ENCODE peak calls at places on chromosomes 4 and X, in five cellular contexts. Y is CD8-positive, alpha-beta T cell; G is Peyer's patch; K is Calu3; T is omental fat pad. E is an unnamed sample.

GRCh38 chrX:11242704-11243103 is 50.5 kb upstream of the AMELX start:
- DNase-seq in Y (no peak), G (no peak), K (no peak), T (no peak), E (no peak)

GRCh38 chrX:77749695-77750094 is 36.3 kb downstream of the ATRX start:
- DNase-seq in Y (no peak), G (no peak), K (no peak), T (no peak), E (no peak)

GRCh38 chrX:141314441-141314840 is 72.1 kb upstream of the SPANXC start:
- DNase-seq in Y (no peak), G (no peak), K (no peak), T (no peak), E (no peak)

GRCh38 chr4:7887415-7887814 is 52.2 kb downstream of the AFAP1 start:
- DNase-seq in Y (no peak), G (no peak), K (no peak), T (no peak), E (no peak)

GRCh38 chrX:70134116-70134477 is 850 bp downstream of the IGBP1 start:
- DNase-seq in Y (no peak), G (peak), K (no peak), T (no peak), E (no peak)

GRCh38 chr4:41882622-41883347 is 52.4 kb upstream of the TMEM33 start:
- DNase-seq in Y (peak), G (no peak), K (peak), T (no peak), E (no peak)

GRCh38 chrX:3252744-3253143 is 93.7 kb downstream of the MXRA5 start:
- DNase-seq in Y (no peak), G (no peak), K (no peak), T (no peak), E (no peak)

GRCh38 chr4:88503344-88503743 is 20.2 kb downstream of the PYURF start:
- DNase-seq in Y (no peak), G (no peak), K (no peak), T (no peak), E (no peak)

GRCh38 chr4:188437535-188437934 is 298.3 kb downstream of the TRIML1 start:
- DNase-seq in Y (no peak), G (no peak), K (no peak), T (no peak), E (no peak)

GRCh38 chr4:39587881-39588280 is 50.8 kb downstream of the SMIM14 start:
- DNase-seq in Y (no peak), G (no peak), K (no peak), T (no peak), E (no peak)

GRCh38 chrX:83771664-83772063 is 89.3 kb upstream of the CYLC1 start:
- DNase-seq in Y (no peak), G (no peak), K (no peak), T (no peak), E (no peak)

GRCh38 chr4:159677521-159677920 is 574.6 kb downstream of the RAPGEF2 start:
- DNase-seq in Y (no peak), G (no peak), K (no peak), T (no peak), E (no peak)

GRCh38 chrX:137405449-137406140 is 160.3 kb upstream of the ZIC3 start:
- DNase-seq in Y (no peak), G (no peak), K (no peak), T (no peak), E (no peak)

GRCh38 chr4:153649572-153649991 is 34.5 kb upstream of the TLR2 start:
- DNase-seq in Y (no peak), G (no peak), K (no peak), T (no peak), E (no peak)

GRCh38 chr4:6764976-6765620 is 17.4 kb upstream of the KIAA0232 start:
- DNase-seq in Y (no peak), G (no peak), K (no peak), T (no peak), E (no peak)

GRCh38 chr4:182126567-182126966 is 116.6 kb upstream of the TENM3 start:
- DNase-seq in Y (no peak), G (no peak), K (no peak), T (no peak), E (no peak)

GRCh38 chrX:123263246-123263757 is 79.2 kb downstream of the GRIA3 start:
- DNase-seq in Y (no peak), G (no peak), K (no peak), T (no peak), E (no peak)

GRCh38 chr4:123505077-123505456 is 108.5 kb downstream of the SPRY1 start:
- DNase-seq in Y (no peak), G (no peak), K (no peak), T (no peak), E (no peak)

GRCh38 chr4:104447346-104447745 is 47.3 kb downstream of the CXXC4 start:
- DNase-seq in Y (no peak), G (no peak), K (no peak), T (no peak), E (no peak)

GRCh38 chr4:89707467-89707866 is 129.5 kb downstream of the SNCA start:
- DNase-seq in Y (no peak), G (no peak), K (no peak), T (no peak), E (no peak)

GRCh38 chr4:174604198-174604597 is 81.9 kb upstream of the HPGD start:
- DNase-seq in Y (no peak), G (no peak), K (no peak), T (no peak), E (no peak)

GRCh38 chrX:110086162-110086915 is 83.4 kb downstream of the TMEM164 start:
- DNase-seq in Y (no peak), G (no peak), K (no peak), T (no peak), E (no peak)

GRCh38 chrX:108642273-108642628 is 94.1 kb downstream of the IRS4 start:
- DNase-seq in Y (no peak), G (no peak), K (no peak), T (no peak), E (no peak)

GRCh38 chrX:120356084-120356483 is 5.8 kb upstream of the ATP1B4 start:
- DNase-seq in Y (no peak), G (no peak), K (no peak), T (no peak), E (no peak)

GRCh38 chr4:113953888-113954287 is 25.6 kb downstream of the ARSJ start:
- DNase-seq in Y (no peak), G (no peak), K (no peak), T (no peak), E (no peak)

GRCh38 chr4:38141808-38142500 is 181.8 kb downstream of the PTTG2 start:
- DNase-seq in Y (no peak), G (no peak), K (no peak), T (no peak), E (peak)

GRCh38 chr4:74540193-74540592 is 95.3 kb downstream of the AREG start:
- DNase-seq in Y (no peak), G (no peak), K (no peak), T (no peak), E (no peak)

GRCh38 chr4:13980317-13980716 is 352.8 kb upstream of the BOD1L1 start:
- DNase-seq in Y (no peak), G (no peak), K (no peak), T (no peak), E (no peak)

GRCh38 chrX:92260102-92260501 is 480.9 kb downstream of the PCDH11X start:
- DNase-seq in Y (no peak), G (no peak), K (no peak), T (no peak), E (no peak)

GRCh38 chr4:138678985-138679746 is 336.4 kb upstream of the NOCT start:
- DNase-seq in Y (no peak), G (no peak), K (no peak), T (no peak), E (no peak)

GRCh38 chr4:184807797-184808718 is 17.7 kb downstream of the ACSL1 start:
- DNase-seq in Y (no peak), G (no peak), K (no peak), T (no peak), E (no peak)

GRCh38 chr4:69828828-69829227 is 31.1 kb downstream of the SULT1E1 start:
- DNase-seq in Y (no peak), G (no peak), K (no peak), T (no peak), E (no peak)

GRCh38 chrX:110145854-110146253 is 142.9 kb downstream of the TMEM164 start:
- DNase-seq in Y (no peak), G (no peak), K (peak), T (no peak), E (no peak)

GRCh38 chr4:41432889-41433288 is 105.1 kb upstream of the LIMCH1 start:
- DNase-seq in Y (no peak), G (no peak), K (no peak), T (no peak), E (no peak)

GRCh38 chr4:83251074-83251835 is 33.3 kb downstream of the COQ2 start:
- DNase-seq in Y (no peak), G (no peak), K (no peak), T (no peak), E (no peak)

DNA sequence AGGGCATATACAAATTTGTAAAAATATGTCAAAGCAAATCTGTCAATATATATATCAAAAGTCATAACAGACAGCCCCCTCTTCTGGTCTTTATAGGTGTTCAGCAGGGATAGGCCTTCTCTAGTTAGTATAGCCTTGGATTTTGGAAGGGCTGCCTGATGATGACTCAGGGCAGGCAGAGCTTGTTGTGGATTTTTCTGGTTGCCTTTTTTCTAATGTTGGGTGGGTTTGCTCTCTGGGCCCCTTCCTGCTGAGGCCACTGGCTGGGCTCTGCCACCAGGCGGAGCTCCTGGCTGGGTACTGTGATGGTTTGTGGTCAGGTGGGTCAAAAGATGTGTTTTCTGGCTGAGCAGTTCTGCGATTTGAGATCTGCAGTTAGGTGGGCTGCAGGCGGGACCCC is 294.2 kb downstream of the GRIA2 start:
- DNase-seq in Y (no peak), G (no peak), K (no peak), T (no peak), E (no peak)
- TF ChIP-seq CTCF in Y (no peak), G (no peak), K (no peak), T (no peak), E (no peak)

GRCh38 chr4:98745372-98745771 is 87.0 kb upstream of the TSPAN5 start:
- DNase-seq in Y (no peak), G (no peak), K (no peak), T (no peak), E (no peak)
- TF ChIP-seq CTCF in Y (no peak), G (peak), K (no peak), T (no peak), E (no peak)

GRCh38 chrX:134374910-134375309 is 85.1 kb upstream of the HPRT1 start:
- DNase-seq in Y (no peak), G (no peak), K (no peak), T (no peak), E (no peak)

GRCh38 chrX:134375691-134376090 is 84.3 kb upstream of the HPRT1 start:
- DNase-seq in Y (no peak), G (no peak), K (no peak), T (no peak), E (no peak)

GRCh38 chrX:134374294-134374693 is 85.7 kb upstream of the HPRT1 start:
- DNase-seq in Y (no peak), G (no peak), K (no peak), T (no peak), E (no peak)

GRCh38 chrX:134373736-134374135 is 86.2 kb upstream of the HPRT1 start:
- DNase-seq in Y (no peak), G (no peak), K (no peak), T (no peak), E (no peak)

GRCh38 chrX:134377537-134377936 is 82.4 kb upstream of the HPRT1 start:
- DNase-seq in Y (no peak), G (no peak), K (peak), T (no peak), E (no peak)
- TF ChIP-seq CTCF in Y (no peak), G (peak), K (no peak), T (no peak), E (no peak)

DNA sequence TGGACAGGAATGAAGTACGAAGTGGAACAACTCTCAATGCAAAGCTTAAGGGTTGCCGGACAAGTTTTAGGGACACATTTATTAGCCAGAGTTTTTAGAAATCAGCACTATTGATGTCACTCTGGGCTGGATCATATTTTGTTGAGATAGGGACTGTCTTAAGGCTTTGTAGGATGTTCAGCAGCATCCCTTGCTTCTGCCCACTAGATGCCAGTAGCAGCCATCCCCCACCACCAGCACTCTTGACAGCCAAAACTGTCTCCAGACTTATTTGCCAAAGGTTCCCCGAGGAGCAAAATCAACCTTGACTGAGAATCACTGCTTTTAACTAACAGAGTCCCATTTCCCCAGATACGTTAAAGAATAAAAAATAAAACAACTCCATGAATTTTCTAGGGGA is 1497.3 kb downstream of the STIM2 start:
- DNase-seq in Y (no peak), G (no peak), K (no peak), T (no peak), E (no peak)
- TF ChIP-seq CTCF in Y (no peak), G (no peak), K (no peak), T (no peak), E (no peak)

GRCh38 chr4:161317000-161317399 is 846.8 kb downstream of the FSTL5 start:
- DNase-seq in Y (no peak), G (no peak), K (no peak), T (no peak), E (no peak)

GRCh38 chr4:161320377-161320776 is 843.4 kb downstream of the FSTL5 start:
- DNase-seq in Y (no peak), G (no peak), K (peak), T (no peak), E (no peak)
- TF ChIP-seq CTCF in Y (no peak), G (no peak), K (peak), T (no peak), E (no peak)

GRCh38 chrX:40663078-40663740 is 15.8 kb upstream of the CXorf38 start:
- DNase-seq in Y (no peak), G (no peak), K (no peak), T (no peak), E (no peak)
- TF ChIP-seq CTCF in Y (no peak), G (no peak), K (no peak), T (no peak), E (no peak)

DNA sequence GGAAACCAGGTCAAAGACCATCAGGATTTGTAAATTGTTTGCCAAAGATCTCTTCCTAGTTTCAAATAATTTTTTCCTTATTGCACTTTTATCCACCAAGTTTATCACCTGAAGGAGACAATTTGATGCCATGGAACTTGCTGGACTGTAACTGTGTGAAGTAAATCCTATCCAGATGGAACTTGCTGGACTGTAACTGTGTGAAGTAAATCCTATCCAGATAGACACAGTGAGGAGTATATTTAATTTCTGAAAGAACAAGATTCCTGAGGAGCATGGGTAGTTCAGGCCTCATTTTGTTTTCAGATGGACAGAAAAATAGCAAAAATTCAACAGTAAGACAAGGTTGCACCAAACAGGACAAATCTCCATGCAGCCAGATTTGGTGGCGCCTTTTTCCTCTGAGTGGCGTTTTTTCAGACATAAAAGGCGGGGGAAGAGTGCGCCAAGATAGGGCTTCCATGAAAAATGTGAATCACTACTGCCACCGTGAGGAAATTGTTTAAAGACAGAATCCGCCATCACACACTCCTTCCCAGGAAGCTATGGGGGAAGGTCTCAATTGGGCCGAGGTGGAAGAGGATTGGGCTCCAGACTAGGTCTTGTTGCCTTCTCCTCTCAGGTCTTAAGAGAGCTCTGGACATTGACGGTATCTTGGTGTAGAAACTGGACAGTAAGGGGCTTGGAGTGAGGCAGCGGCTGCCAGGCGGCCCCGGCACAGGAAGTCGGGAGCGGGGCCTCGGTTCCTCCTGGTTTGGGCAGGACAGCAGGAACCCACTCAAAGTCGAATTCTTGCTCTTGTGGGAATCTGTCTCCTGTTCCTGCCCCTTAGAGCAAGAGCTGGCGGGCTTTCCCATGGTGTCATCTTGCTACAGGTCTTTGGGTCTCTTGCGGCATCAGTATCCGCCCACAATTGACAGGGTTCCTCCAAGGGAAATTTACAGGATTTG is 234.7 kb downstream of the OR13H1 start:
- DNase-seq in Y (peak), G (no peak), K (no peak), T (peak), E (peak)
- TF ChIP-seq CTCF in Y (no peak), G (no peak), K (no peak), T (no peak), E (no peak)

GRCh38 chrX:16719334-16720084 is at the start of gene SYAP1:
- DNase-seq in Y (peak), G (peak), K (peak), T (peak), E (peak)
- TF ChIP-seq CTCF in Y (no peak), G (no peak), K (no peak), T (no peak), E (no peak)

GRCh38 chrX:20594985-20595384 is 328.3 kb upstream of the RPS6KA3 start:
- DNase-seq in Y (no peak), G (no peak), K (peak), T (no peak), E (no peak)
- TF ChIP-seq CTCF in Y (no peak), G (no peak), K (no peak), T (no peak), E (no peak)

E was measured in lower leg skin.